ENCODE peak calls at places on chromosomes 1 and 21, in nine cellular contexts. K is psoas muscle, W is type B pancreatic cell, T is MCF 10A, M is lower lobe of right lung, A is omental fat pad, L is progenitor cell of endocrine pancreas, Q is DND-41, P is neural crest cell. S is an unnamed sample.

GRCh38 chr1:157240495-157241184 is 102.4 kb upstream of the ETV3 start:
- DNase-seq in K (no peak), W (no peak), T (no peak), M (peak), A (no peak), L (peak), Q (no peak), P (no peak), S (no peak)

GRCh38 chr1:216903389-216903754 is 180.1 kb upstream of the ESRRG start:
- DNase-seq in K (no peak), W (no peak), T (peak), M (no peak), A (no peak), L (no peak), Q (no peak), P (no peak), S (no peak)

GRCh38 chr1:221637641-221638041 is 104.2 kb downstream of the DUSP10 start:
- DNase-seq in K (peak), W (no peak), T (peak), M (no peak), A (no peak), L (no peak), Q (no peak), P (no peak), S (no peak)

GRCh38 chr1:204077979-204078696 is 5.2 kb downstream of the SOX13 start:
- DNase-seq in K (no peak), W (no peak), T (peak), M (peak), A (no peak), L (peak), Q (no peak), P (no peak), S (no peak)

GRCh38 chr1:20716232-20716631 is 1.6 kb downstream of the KIF17 start:
- DNase-seq in K (no peak), W (no peak), T (no peak), M (no peak), A (no peak), L (no peak), Q (no peak), P (no peak), S (no peak)

GRCh38 chr1:21624577-21625389 is 44.4 kb downstream of the RAP1GAP start:
- DNase-seq in K (no peak), W (no peak), T (no peak), M (no peak), A (no peak), L (no peak), Q (no peak), P (no peak), S (no peak)

GRCh38 chr1:197526736-197527371 is 248.4 kb downstream of the DENND1B start:
- DNase-seq in K (no peak), W (no peak), T (peak), M (no peak), A (no peak), L (no peak), Q (no peak), P (no peak), S (no peak)

GRCh38 chr1:69787151-69787550 is 219.4 kb downstream of the LRRC7 start:
- DNase-seq in K (no peak), W (no peak), T (no peak), M (no peak), A (no peak), L (no peak), Q (peak), P (no peak), S (no peak)

GRCh38 chr21:36733857-36734256 is 34.9 kb downstream of the SIM2 start:
- DNase-seq in K (no peak), W (no peak), T (no peak), M (no peak), A (no peak), L (no peak), Q (no peak), P (no peak), S (no peak)

GRCh38 chr1:46102769-46103476 is 29.5 kb downstream of the PIK3R3 start:
- DNase-seq in K (no peak), W (no peak), T (peak), M (no peak), A (no peak), L (no peak), Q (no peak), P (no peak), S (peak)

GRCh38 chr1:233281711-233282581 is 13.6 kb downstream of the PCNX2 start:
- DNase-seq in K (no peak), W (no peak), T (no peak), M (no peak), A (no peak), L (no peak), Q (peak), P (no peak), S (peak)

GRCh38 chr1:93447481-93448291 is at the start of gene FNBP1L:
- DNase-seq in K (peak), W (peak), T (peak), M (peak), A (peak), L (peak), Q (peak), P (peak), S (peak)

GRCh38 chr1:43271186-43272118 is 1.7 kb downstream of the TMEM125 start:
- DNase-seq in K (no peak), W (no peak), T (no peak), M (no peak), A (no peak), L (no peak), Q (no peak), P (no peak), S (peak)

GRCh38 chr1:100989306-100990077 is 36.1 kb downstream of the DPH5 start:
- DNase-seq in K (no peak), W (no peak), T (peak), M (no peak), A (no peak), L (no peak), Q (no peak), P (no peak), S (no peak)

GRCh38 chr1:61255324-61255703 is 173.0 kb downstream of the NFIA start:
- DNase-seq in K (no peak), W (no peak), T (no peak), M (no peak), A (no peak), L (no peak), Q (no peak), P (no peak), S (no peak)

GRCh38 chr1:51792864-51793263 is 85.7 kb downstream of the NRDC start:
- DNase-seq in K (no peak), W (no peak), T (no peak), M (no peak), A (no peak), L (no peak), Q (no peak), P (no peak), S (peak)

GRCh38 chr21:28832715-28833061 is 160.0 kb downstream of the LTN1 start:
- DNase-seq in K (no peak), W (no peak), T (no peak), M (no peak), A (no peak), L (no peak), Q (no peak), P (no peak), S (no peak)

GRCh38 chr1:173043253-173043652 is 7.5 kb downstream of the TNFSF18 start:
- DNase-seq in K (no peak), W (no peak), T (peak), M (no peak), A (no peak), L (no peak), Q (no peak), P (no peak), S (no peak)

GRCh38 chr21:23026878-23027277 is 2028.7 kb downstream of the NCAM2 start:
- DNase-seq in K (no peak), W (no peak), T (no peak), M (no peak), A (no peak), L (no peak), Q (no peak), P (no peak), S (no peak)

GRCh38 chr1:61263905-61264824 is 181.8 kb downstream of the NFIA start:
- DNase-seq in K (no peak), W (no peak), T (no peak), M (no peak), A (no peak), L (no peak), Q (no peak), P (no peak), S (no peak)

GRCh38 chr1:7539772-7540175 is 231.3 kb upstream of the VAMP3 start:
- DNase-seq in K (no peak), W (no peak), T (peak), M (peak), A (no peak), L (peak), Q (peak), P (peak), S (peak)

GRCh38 chr1:33524586-33524985 is 52.1 kb downstream of the ZSCAN20 start:
- DNase-seq in K (no peak), W (no peak), T (peak), M (no peak), A (no peak), L (no peak), Q (no peak), P (no peak), S (no peak)

GRCh38 chr21:46100020-46100419 is 2.1 kb downstream of the COL6A2 start:
- DNase-seq in K (no peak), W (no peak), T (no peak), M (no peak), A (peak), L (no peak), Q (no peak), P (no peak), S (no peak)

GRCh38 chr1:2595812-2596529 is 9.4 kb downstream of the PRXL2B start:
- DNase-seq in K (no peak), W (no peak), T (no peak), M (no peak), A (no peak), L (no peak), Q (no peak), P (no peak), S (no peak)

GRCh38 chr1:179025125-179025974 is at the start of gene FAM20B:
- DNase-seq in K (peak), W (peak), T (peak), M (peak), A (peak), L (peak), Q (peak), P (peak), S (peak)
- TF ChIP-seq CTCF in K (no peak), W (peak), T (no peak), M (no peak), A (no peak), L (no peak), Q (no peak), P (no peak), S (no peak)

DNA sequence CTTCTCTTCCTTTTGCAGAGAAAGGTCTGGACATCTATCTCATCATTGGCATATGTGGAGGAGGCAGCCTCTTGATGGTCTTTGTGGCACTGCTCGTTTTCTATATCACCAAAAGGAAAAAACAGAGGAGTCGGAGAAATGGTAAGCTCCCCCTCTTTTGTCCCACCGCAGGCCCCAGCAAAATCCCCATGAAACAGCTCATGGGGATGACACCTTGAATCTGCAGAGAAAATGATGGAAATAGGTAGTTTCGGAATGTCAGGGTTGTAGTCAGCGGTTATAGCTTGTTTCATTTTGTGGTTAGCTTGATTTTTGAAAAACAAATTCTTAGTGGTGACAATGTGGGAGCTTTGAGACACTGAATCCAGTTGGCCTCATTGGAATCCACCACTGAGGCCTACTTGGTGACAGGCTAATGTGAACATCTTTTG is 10.3 kb downstream of the CD2 start:
- DNase-seq in K (no peak), W (no peak), T (no peak), M (no peak), A (no peak), L (no peak), Q (peak), P (no peak), S (peak)
- TF ChIP-seq CTCF in K (no peak), W (no peak), T (no peak), M (no peak), A (no peak), L (no peak), Q (no peak), P (no peak), S (no peak)

GRCh38 chr1:5718716-5719632 is 273.3 kb downstream of the NPHP4 start:
- DNase-seq in K (no peak), W (no peak), T (no peak), M (peak), A (no peak), L (no peak), Q (no peak), P (peak), S (no peak)
- TF ChIP-seq CTCF in K (no peak), W (peak), T (no peak), M (no peak), A (no peak), L (no peak), Q (no peak), P (no peak), S (no peak)

GRCh38 chr21:32140212-32141008 is 138.4 kb downstream of the MIS18A start:
- DNase-seq in K (no peak), W (no peak), T (no peak), M (no peak), A (no peak), L (no peak), Q (no peak), P (no peak), S (no peak)

GRCh38 chr21:32147041-32147440 is 131.8 kb downstream of the MIS18A start:
- DNase-seq in K (no peak), W (no peak), T (no peak), M (no peak), A (no peak), L (no peak), Q (no peak), P (no peak), S (no peak)

GRCh38 chr21:32138658-32139057 is 140.2 kb downstream of the MIS18A start:
- DNase-seq in K (no peak), W (no peak), T (no peak), M (no peak), A (no peak), L (no peak), Q (no peak), P (no peak), S (no peak)

GRCh38 chr21:32141009-32141357 is 137.9 kb downstream of the MIS18A start:
- DNase-seq in K (no peak), W (no peak), T (no peak), M (no peak), A (no peak), L (no peak), Q (no peak), P (no peak), S (no peak)

DNA sequence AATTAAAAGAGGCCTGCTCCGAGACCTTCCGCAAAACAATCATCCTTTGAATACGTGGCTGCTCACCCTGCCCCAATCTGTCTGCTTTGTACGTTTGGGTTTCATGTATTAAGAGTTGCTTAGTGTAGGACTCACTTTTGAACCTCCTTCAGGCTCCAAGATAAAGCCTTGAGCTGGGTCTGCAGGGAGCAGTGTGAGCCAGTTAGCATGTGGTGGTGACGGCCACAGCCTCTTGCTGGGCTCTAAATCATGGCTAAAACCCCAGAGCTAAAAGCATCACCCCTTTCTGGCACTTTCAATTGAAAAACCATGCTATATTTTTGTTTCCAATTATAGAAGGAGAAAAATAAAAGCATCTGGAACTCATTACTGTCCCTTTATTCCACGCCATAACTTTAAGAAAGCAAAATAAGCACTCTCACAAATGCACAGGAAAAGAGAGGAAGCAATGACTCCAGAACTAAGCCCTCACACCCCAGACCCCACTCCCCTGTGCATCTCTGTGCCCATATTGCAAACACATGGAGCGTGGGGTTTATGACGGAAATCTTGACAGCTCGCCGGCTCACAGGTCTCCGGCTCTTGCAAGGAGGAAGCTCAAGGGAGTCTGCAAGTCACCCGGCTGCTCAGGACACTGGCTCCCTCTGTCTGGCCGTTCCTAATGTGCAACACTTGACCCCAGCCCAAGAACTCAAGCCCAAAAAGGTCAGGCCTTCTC is 135.5 kb downstream of the MIS18A start:
- DNase-seq in K (peak), W (no peak), T (no peak), M (no peak), A (no peak), L (no peak), Q (no peak), P (no peak), S (no peak)
- TF ChIP-seq CTCF in K (no peak), W (no peak), T (no peak), M (no peak), A (no peak), L (no peak), Q (no peak), P (no peak), S (no peak)

GRCh38 chr1:40130892-40131291 is 30.3 kb upstream of the RLF start:
- DNase-seq in K (no peak), W (no peak), T (no peak), M (no peak), A (no peak), L (no peak), Q (no peak), P (no peak), S (no peak)

GRCh38 chr1:40133122-40133665 is 28.0 kb upstream of the RLF start:
- DNase-seq in K (no peak), W (no peak), T (no peak), M (no peak), A (no peak), L (no peak), Q (no peak), P (no peak), S (no peak)

GRCh38 chr1:40132383-40133121 is 28.6 kb upstream of the RLF start:
- DNase-seq in K (no peak), W (no peak), T (no peak), M (no peak), A (no peak), L (no peak), Q (no peak), P (no peak), S (no peak)

GRCh38 chr1:40133839-40134238 is 27.3 kb upstream of the RLF start:
- DNase-seq in K (no peak), W (no peak), T (no peak), M (no peak), A (no peak), L (no peak), Q (no peak), P (no peak), S (no peak)
- TF ChIP-seq CTCF in K (no peak), W (no peak), T (no peak), M (no peak), A (no peak), L (no peak), Q (no peak), P (no peak), S (no peak)